ENCODE peak calls at places on chromosomes 3 and 15, in nine cellular contexts. U, J, X, Z, I, H, R, D and T are unnamed samples.

GRCh38 chr3:4744405-4745239 is 234.6 kb upstream of the BHLHE40 start:
- DNase-seq in U (peak), J (no peak), X (no peak), Z (no peak), I (no peak), H (peak), R (peak), D (no peak), T (no peak)

GRCh38 chr3:129039271-129040038 is 21.1 kb upstream of the GP9 start:
- DNase-seq in U (no peak), J (no peak), X (peak), Z (no peak), I (no peak), H (no peak), R (no peak), D (peak), T (peak)

GRCh38 chr3:4492240-4493007 is 724 bp upstream of the ITPR1 start:
- DNase-seq in U (peak), J (peak), X (peak), Z (no peak), I (peak), H (peak), R (peak), D (peak), T (peak)

GRCh38 chr3:30011237-30011803 is 595.1 kb upstream of the TGFBR2 start:
- DNase-seq in U (peak), J (no peak), X (no peak), Z (no peak), I (no peak), H (no peak), R (no peak), D (no peak), T (no peak)

GRCh38 chr3:58418227-58418626 is 15.4 kb downstream of the PDHB start:
- DNase-seq in U (no peak), J (no peak), X (no peak), Z (no peak), I (no peak), H (no peak), R (no peak), D (no peak), T (no peak)

GRCh38 chr15:39127925-39128617 is 452.8 kb upstream of the THBS1 start:
- DNase-seq in U (peak), J (no peak), X (no peak), Z (peak), I (no peak), H (peak), R (peak), D (peak), T (no peak)

GRCh38 chr3:111915905-111916304 is 56.8 kb downstream of the PHLDB2 start:
- DNase-seq in U (no peak), J (no peak), X (no peak), Z (no peak), I (no peak), H (no peak), R (no peak), D (no peak), T (no peak)

GRCh38 chr3:13483286-13483685 is 3.2 kb downstream of the HDAC11 start:
- DNase-seq in U (no peak), J (peak), X (no peak), Z (no peak), I (no peak), H (no peak), R (no peak), D (no peak), T (peak)

GRCh38 chr3:106302451-106303221 is 433.8 kb upstream of the CBLB start:
- DNase-seq in U (no peak), J (no peak), X (no peak), Z (no peak), I (peak), H (no peak), R (no peak), D (no peak), T (no peak)

GRCh38 chr3:177320765-177321247 is 123.5 kb upstream of the TBL1XR1 start:
- DNase-seq in U (no peak), J (no peak), X (no peak), Z (no peak), I (peak), H (no peak), R (no peak), D (no peak), T (no peak)

GRCh38 chr3:12807960-12808359 is 11.5 kb downstream of the CAND2 start:
- DNase-seq in U (no peak), J (no peak), X (no peak), Z (no peak), I (no peak), H (no peak), R (no peak), D (no peak), T (no peak)

GRCh38 chr3:115989927-115990326 is 366.6 kb downstream of the GAP43 start:
- DNase-seq in U (no peak), J (no peak), X (no peak), Z (peak), I (no peak), H (peak), R (peak), D (no peak), T (no peak)

GRCh38 chr3:88713233-88713691 is 394.2 kb upstream of the EPHA3 start:
- DNase-seq in U (peak), J (no peak), X (no peak), Z (peak), I (no peak), H (no peak), R (peak), D (no peak), T (no peak)

GRCh38 chr3:97934980-97935695 is 37.1 kb downstream of the RIOX2 start:
- DNase-seq in U (no peak), J (no peak), X (no peak), Z (no peak), I (no peak), H (no peak), R (no peak), D (no peak), T (no peak)

GRCh38 chr3:119527731-119528130 is 29.4 kb downstream of the TIMMDC1 start:
- DNase-seq in U (no peak), J (no peak), X (no peak), Z (no peak), I (no peak), H (no peak), R (no peak), D (no peak), T (no peak)

GRCh38 chr15:50880651-50881114 is 27.8 kb upstream of the AP4E1 start:
- DNase-seq in U (peak), J (no peak), X (no peak), Z (no peak), I (no peak), H (peak), R (no peak), D (no peak), T (no peak)

GRCh38 chr15:66795851-66796250 is 93.8 kb downstream of the SMAD6 start:
- DNase-seq in U (no peak), J (no peak), X (no peak), Z (no peak), I (no peak), H (no peak), R (no peak), D (no peak), T (peak)

GRCh38 chr3:51378075-51378474 is 7.0 kb upstream of the MANF start:
- DNase-seq in U (no peak), J (no peak), X (no peak), Z (no peak), I (no peak), H (no peak), R (no peak), D (no peak), T (no peak)

GRCh38 chr3:97232635-97233034 is 418.2 kb downstream of the EPHA6 start:
- DNase-seq in U (peak), J (no peak), X (no peak), Z (no peak), I (no peak), H (no peak), R (no peak), D (peak), T (no peak)

GRCh38 chr15:68333775-68334470 is 56.4 kb downstream of the FEM1B start:
- DNase-seq in U (peak), J (peak), X (no peak), Z (no peak), I (no peak), H (peak), R (peak), D (peak), T (no peak)

GRCh38 chr3:81958967-81959625 is 197.7 kb upstream of the GBE1 start:
- DNase-seq in U (no peak), J (no peak), X (no peak), Z (peak), I (no peak), H (peak), R (no peak), D (no peak), T (no peak)

GRCh38 chr15:39358441-39359041 is 222.3 kb upstream of the THBS1 start:
- DNase-seq in U (peak), J (peak), X (no peak), Z (no peak), I (no peak), H (peak), R (peak), D (peak), T (no peak)

GRCh38 chr3:11570251-11570650 is 73.5 kb downstream of the VGLL4 start:
- DNase-seq in U (no peak), J (no peak), X (no peak), Z (no peak), I (no peak), H (peak), R (no peak), D (no peak), T (no peak)

GRCh38 chr15:24772709-24773373 is 97.3 kb downstream of the NPAP1 start:
- DNase-seq in U (peak), J (peak), X (peak), Z (peak), I (no peak), H (peak), R (peak), D (peak), T (peak)

GRCh38 chr15:24777307-24777706 is 101.7 kb downstream of the NPAP1 start:
- DNase-seq in U (no peak), J (no peak), X (no peak), Z (no peak), I (no peak), H (no peak), R (no peak), D (no peak), T (no peak)

GRCh38 chr15:24766511-24767133 is 91.0 kb downstream of the NPAP1 start:
- DNase-seq in U (no peak), J (no peak), X (no peak), Z (no peak), I (no peak), H (no peak), R (no peak), D (no peak), T (no peak)

GRCh38 chr15:24772256-24772655 is 96.7 kb downstream of the NPAP1 start:
- DNase-seq in U (no peak), J (no peak), X (no peak), Z (no peak), I (no peak), H (no peak), R (no peak), D (no peak), T (no peak)
- H3K4me3 ChIP-seq in U (no peak), J (peak), X (peak), Z (no peak), I (no peak), H (peak), R (no peak), D (no peak), T (no peak)

GRCh38 chr3:182424006-182424405 is 369.3 kb upstream of the ATP11B start:
- DNase-seq in U (no peak), J (no peak), X (no peak), Z (no peak), I (no peak), H (no peak), R (no peak), D (no peak), T (no peak)

GRCh38 chr3:182420741-182421140 is 372.6 kb upstream of the ATP11B start:
- DNase-seq in U (no peak), J (no peak), X (no peak), Z (no peak), I (no peak), H (no peak), R (no peak), D (no peak), T (no peak)
- H3K4me3 ChIP-seq in U (no peak), J (no peak), X (no peak), Z (no peak), I (no peak), H (no peak), R (no peak), D (no peak), T (no peak)

GRCh38 chr3:170361711-170362110 is 4.2 kb downstream of the SKIL start:
- DNase-seq in U (no peak), J (no peak), X (no peak), Z (no peak), I (no peak), H (no peak), R (no peak), D (no peak), T (no peak)

GRCh38 chr3:170359178-170359704 is 1.7 kb downstream of the SKIL start:
- DNase-seq in U (no peak), J (no peak), X (no peak), Z (no peak), I (no peak), H (no peak), R (no peak), D (no peak), T (no peak)

GRCh38 chr3:170357920-170358854 is 672 bp downstream of the SKIL start:
- DNase-seq in U (peak), J (peak), X (peak), Z (no peak), I (peak), H (peak), R (peak), D (peak), T (peak)

GRCh38 chr3:170360916-170361315 is 3.4 kb downstream of the SKIL start:
- DNase-seq in U (no peak), J (no peak), X (no peak), Z (no peak), I (no peak), H (no peak), R (no peak), D (no peak), T (no peak)

DNA sequence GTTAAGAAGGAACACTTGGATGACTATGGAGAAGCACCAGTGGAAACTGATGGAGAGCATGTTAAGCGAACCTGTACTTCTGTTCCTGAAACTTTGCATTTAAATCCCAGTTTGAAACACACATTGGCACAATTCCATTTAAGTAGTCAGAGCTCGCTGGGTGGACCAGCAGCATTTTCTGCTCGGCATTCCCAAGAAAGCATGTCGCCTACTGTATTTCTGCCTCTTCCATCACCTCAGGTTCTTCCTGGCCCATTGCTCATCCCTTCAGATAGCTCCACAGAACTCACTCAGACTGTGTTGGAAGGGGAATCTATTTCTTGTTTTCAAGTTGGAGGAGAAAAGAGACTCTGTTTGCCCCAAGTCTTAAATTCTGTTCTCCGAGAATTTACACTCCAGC is 3.0 kb downstream of the SKIL start:
- DNase-seq in U (no peak), J (no peak), X (no peak), Z (no peak), I (no peak), H (no peak), R (no peak), D (no peak), T (no peak)
- H3K4me3 ChIP-seq in U (no peak), J (peak), X (no peak), Z (no peak), I (no peak), H (no peak), R (peak), D (no peak), T (no peak)

DNA sequence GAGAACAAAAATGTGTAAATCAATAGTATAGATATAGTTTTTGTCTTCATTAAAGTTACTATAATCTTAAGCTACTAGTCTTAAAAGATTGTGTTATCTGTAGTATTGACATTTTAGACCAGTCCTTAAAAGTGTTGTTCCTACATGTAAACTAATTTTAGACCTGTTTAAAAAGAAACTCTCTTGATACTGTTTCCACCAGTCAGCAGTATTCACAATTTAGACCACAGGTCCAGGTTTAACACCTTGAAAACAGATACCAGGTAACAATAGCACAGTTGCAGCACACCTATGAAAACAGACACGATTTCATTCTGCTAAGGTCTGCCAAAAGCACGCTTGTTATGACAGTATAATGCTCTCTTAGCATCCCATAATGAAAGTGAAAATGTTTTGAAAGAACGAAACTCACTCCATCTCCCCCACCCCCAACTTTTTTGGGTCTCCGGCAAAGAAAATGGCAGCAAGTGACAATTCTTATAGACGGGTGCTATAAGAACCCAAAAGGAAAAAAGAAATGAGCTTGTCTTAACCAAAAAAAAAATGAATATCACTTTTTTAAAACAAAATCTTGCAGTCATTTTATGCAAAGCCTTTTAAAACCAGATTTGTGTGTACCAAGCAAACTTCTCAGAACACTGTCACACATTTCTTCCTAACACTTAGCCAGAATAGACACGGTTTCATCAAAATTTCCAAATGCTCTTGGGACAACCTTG is 1.6 kb downstream of the EIF4E3 start:
- DNase-seq in U (no peak), J (no peak), X (no peak), Z (no peak), I (peak), H (no peak), R (no peak), D (no peak), T (peak)
- H3K4me3 ChIP-seq in U (peak), J (peak), X (no peak), Z (no peak), I (peak), H (no peak), R (no peak), D (peak), T (no peak)

GRCh38 chr3:141385386-141386079 is 17.2 kb downstream of the ZBTB38 start:
- DNase-seq in U (no peak), J (no peak), X (no peak), Z (no peak), I (peak), H (no peak), R (no peak), D (no peak), T (no peak)

GRCh38 chr3:141384157-141384556 is 15.9 kb downstream of the ZBTB38 start:
- DNase-seq in U (no peak), J (no peak), X (no peak), Z (no peak), I (peak), H (peak), R (no peak), D (no peak), T (no peak)

GRCh38 chr3:141386080-141386594 is 17.8 kb downstream of the ZBTB38 start:
- DNase-seq in U (no peak), J (no peak), X (no peak), Z (no peak), I (peak), H (no peak), R (no peak), D (no peak), T (no peak)

GRCh38 chr3:141383555-141384129 is 15.3 kb downstream of the ZBTB38 start:
- DNase-seq in U (no peak), J (no peak), X (no peak), Z (no peak), I (no peak), H (peak), R (no peak), D (no peak), T (no peak)

GRCh38 chr3:141384575-141384974 is 16.3 kb downstream of the ZBTB38 start:
- DNase-seq in U (no peak), J (no peak), X (no peak), Z (no peak), I (peak), H (no peak), R (no peak), D (no peak), T (no peak)
- H3K4me3 ChIP-seq in U (no peak), J (no peak), X (no peak), Z (no peak), I (peak), H (peak), R (no peak), D (no peak), T (no peak)

GRCh38 chr3:59655616-59656015 is 605.8 kb upstream of the CFAP20DC start:
- DNase-seq in U (no peak), J (no peak), X (no peak), Z (no peak), I (no peak), H (no peak), R (no peak), D (no peak), T (no peak)

GRCh38 chr3:59654120-59654952 is 604.5 kb upstream of the CFAP20DC start:
- DNase-seq in U (peak), J (peak), X (no peak), Z (no peak), I (no peak), H (peak), R (no peak), D (no peak), T (no peak)

GRCh38 chr3:59658236-59658635 is 608.4 kb upstream of the CFAP20DC start:
- DNase-seq in U (no peak), J (no peak), X (no peak), Z (no peak), I (no peak), H (no peak), R (no peak), D (no peak), T (peak)

GRCh38 chr3:59654953-59655430 is 605.2 kb upstream of the CFAP20DC start:
- DNase-seq in U (no peak), J (no peak), X (no peak), Z (no peak), I (no peak), H (no peak), R (no peak), D (no peak), T (no peak)

DNA sequence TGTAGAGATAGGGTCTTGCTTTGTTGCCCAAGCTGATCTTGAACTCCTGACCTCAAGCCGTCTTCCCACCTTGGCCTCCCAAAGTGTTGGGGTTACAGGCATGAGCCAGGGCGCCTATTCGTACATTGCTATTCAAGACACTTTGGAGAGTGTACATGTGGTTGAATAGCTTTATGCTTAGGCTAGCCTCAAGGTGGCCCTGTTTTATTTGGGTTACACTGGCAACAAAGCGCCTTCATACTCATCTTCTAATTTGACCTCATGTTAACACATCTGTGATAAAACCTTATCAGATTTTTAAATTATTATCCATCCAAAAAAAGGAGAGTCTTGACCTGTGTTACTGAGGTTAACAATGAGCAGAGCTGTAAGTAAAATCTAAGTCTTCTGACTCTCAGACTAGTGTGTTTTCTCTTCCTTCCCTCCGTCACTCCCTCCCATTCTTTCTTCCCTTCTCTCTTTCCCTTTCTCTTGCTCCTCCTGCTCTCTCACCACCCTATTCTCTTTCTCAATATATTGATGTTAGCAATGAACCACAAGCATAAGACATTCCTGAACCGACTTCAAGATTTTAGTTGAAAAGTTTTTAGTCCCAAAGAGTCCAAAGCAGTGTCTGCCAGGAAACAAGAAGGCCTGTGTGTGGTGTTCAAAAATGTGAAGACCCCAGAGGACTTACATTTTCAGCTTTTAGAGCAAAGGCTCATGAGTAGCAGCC is 603.7 kb upstream of the CFAP20DC start:
- DNase-seq in U (no peak), J (no peak), X (no peak), Z (no peak), I (no peak), H (peak), R (no peak), D (no peak), T (no peak)
- H3K4me3 ChIP-seq in U (peak), J (no peak), X (no peak), Z (no peak), I (no peak), H (no peak), R (no peak), D (no peak), T (no peak)

DNA sequence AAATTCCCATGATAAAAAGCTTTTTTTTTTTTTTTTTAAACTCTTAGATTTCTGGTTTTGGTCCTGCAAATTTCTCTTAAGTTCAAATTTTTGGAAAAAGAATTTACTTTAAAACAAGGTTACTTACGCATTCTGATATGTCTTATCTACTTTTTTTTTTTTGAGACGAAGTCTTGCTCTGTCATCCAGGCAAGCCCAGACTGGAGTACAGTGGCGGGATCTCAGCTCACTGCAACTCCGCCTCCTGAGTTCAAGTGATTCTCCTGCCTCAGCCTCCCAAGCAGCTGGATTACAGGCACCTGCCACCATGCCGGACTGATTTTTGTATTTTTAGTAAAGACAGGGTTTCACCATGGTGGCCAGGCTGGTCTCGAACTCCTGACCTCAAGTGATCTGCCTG is 83.2 kb downstream of the RASA2 start:
- DNase-seq in U (no peak), J (no peak), X (no peak), Z (no peak), I (no peak), H (no peak), R (no peak), D (no peak), T (no peak)
- H3K4me3 ChIP-seq in U (no peak), J (no peak), X (no peak), Z (no peak), I (no peak), H (no peak), R (no peak), D (no peak), T (no peak)